ENCODE peak calls at places on chromosomes 1 and 21, in nine cellular contexts. O is MCF 10A, X is uterus, L is GM13977, D is HFF-Myc, K is hypothalamus, B is LoVo, F is lung, R is cardiac fibroblast. Q is an unnamed sample.

GRCh38 chr1:156140879-156141707 is 12.3 kb upstream of the SEMA4A start:
- DNase-seq in B (no peak), L (no peak), D (no peak), O (no peak), F (no peak), X (no peak), R (no peak), K (peak), Q (peak)

GRCh38 chr21:44666401-44667320 is at the start of gene KRTAP12-2:
- DNase-seq in L (no peak), F (peak), X (no peak), D (no peak), O (peak), R (no peak), K (no peak), B (peak), Q (peak)

GRCh38 chr1:57910782-57911181 is 486.9 kb upstream of the DAB1 start:
- DNase-seq in R (no peak), X (no peak), F (no peak), D (no peak), L (no peak), B (no peak), O (no peak), K (no peak), Q (no peak)

GRCh38 chr1:40625076-40625475 is 40.4 kb downstream of the RIMS3 start:
- DNase-seq in O (peak), D (no peak), K (no peak), R (peak), F (no peak), X (no peak), B (no peak), L (peak), Q (no peak)

GRCh38 chr1:156848461-156849150 is 10.3 kb downstream of the INSRR start:
- DNase-seq in L (peak), K (no peak), R (no peak), X (no peak), D (no peak), O (no peak), F (peak), B (no peak), Q (no peak)

GRCh38 chr1:65119951-65120350 is 28.1 kb upstream of the AK4 start:
- DNase-seq in L (no peak), K (no peak), B (peak), F (no peak), X (no peak), D (no peak), O (no peak), R (no peak), Q (no peak)

GRCh38 chr1:40986328-40986783 is 6.9 kb downstream of the CTPS1 start:
- DNase-seq in B (no peak), L (no peak), R (no peak), F (no peak), D (no peak), K (no peak), X (no peak), O (no peak), Q (no peak)

GRCh38 chr21:17454315-17455027 is 58.4 kb upstream of the CXADR start:
- DNase-seq in L (no peak), B (no peak), F (no peak), R (peak), O (peak), D (peak), K (peak), X (peak), Q (no peak)

GRCh38 chr1:164912290-164912689 is 353.3 kb downstream of the PBX1 start:
- DNase-seq in B (no peak), R (no peak), K (no peak), F (no peak), L (no peak), X (no peak), O (no peak), D (no peak), Q (no peak)

GRCh38 chr1:108560430-108561144 is 687 bp downstream of the EEIG2 start:
- DNase-seq in L (no peak), O (peak), R (peak), B (peak), F (peak), X (peak), D (no peak), K (peak), Q (peak)

GRCh38 chr1:160375788-160376524 is 9.1 kb downstream of the NHLH1 start:
- DNase-seq in B (no peak), R (no peak), K (no peak), D (no peak), O (no peak), L (no peak), F (no peak), X (no peak), Q (no peak)

GRCh38 chr1:100187912-100188311 is 9.9 kb upstream of the LRRC39 start:
- DNase-seq in B (no peak), L (no peak), X (peak), F (peak), K (no peak), R (peak), D (no peak), O (peak), Q (no peak)

GRCh38 chr1:172746091-172746949 is 87.4 kb downstream of the FASLG start:
- DNase-seq in D (peak), B (peak), R (peak), K (no peak), O (peak), X (no peak), F (peak), L (peak), Q (no peak)

Q was measured in NCI-H345.